ENCODE peak calls at places on chromosomes 1 and 21, in eight cellular contexts. C is GM12892, E is A549, W is erythroblast, S is uterus, P is testis, R is right lobe of liver, Y is ovary. Q is an unnamed sample.

GRCh38 chr1:100950776-100951175 is 54.9 kb downstream of the SLC30A7 start:
- DNase-seq in C (no peak), E (no peak), W (no peak), S (no peak), P (no peak), R (no peak), Y (no peak), Q (no peak)

GRCh38 chr1:204241050-204241449 is 27.3 kb upstream of the GOLT1A start:
- DNase-seq in C (no peak), E (peak; percentile 14), W (no peak), S (no peak), P (no peak), R (no peak), Y (no peak), Q (no peak)

GRCh38 chr21:35664683-35665082 is 395.6 kb downstream of the SETD4 start:
- DNase-seq in C (no peak), E (no peak), W (no peak), S (no peak), P (no peak), R (no peak), Y (no peak), Q (no peak)

GRCh38 chr1:200867018-200867811 is 5.6 kb upstream of the GPR25 start:
- DNase-seq in C (no peak), E (no peak), W (no peak), S (no peak), P (no peak), R (no peak), Y (no peak), Q (peak; percentile 55)

GRCh38 chr21:23593582-23593981 is 2013.7 kb downstream of the MRPL39 start:
- DNase-seq in C (no peak), E (no peak), W (no peak), S (no peak), P (no peak), R (no peak), Y (no peak), Q (no peak)

GRCh38 chr1:162756523-162756922 is 34.0 kb upstream of the HSD17B7 start:
- DNase-seq in C (no peak), E (peak; percentile 5), W (no peak), S (no peak), P (no peak), R (no peak), Y (no peak), Q (no peak)

GRCh38 chr1:184387069-184387870 is 441 bp downstream of the C1orf21 start:
- DNase-seq in C (peak; percentile 13), E (peak; percentile 13), W (peak; percentile 57), S (peak; percentile 48), P (peak; percentile 44), R (peak; percentile 50), Y (peak; percentile 68), Q (peak; percentile 29)

GRCh38 chr1:47696404-47696910 is 258.6 kb downstream of the FOXD2 start:
- DNase-seq in C (no peak), E (no peak), W (no peak), S (no peak), P (no peak), R (no peak), Y (no peak), Q (no peak)

GRCh38 chr1:6330410-6330827 is 63.1 kb downstream of the ACOT7 start:
- DNase-seq in C (no peak), E (no peak), W (no peak), S (peak; percentile 39), P (no peak), R (no peak), Y (peak; percentile 50), Q (no peak)

GRCh38 chr1:33429332-33429731 is 1.6 kb downstream of the PHC2 start:
- DNase-seq in C (no peak), E (no peak), W (no peak), S (no peak), P (no peak), R (no peak), Y (no peak), Q (no peak)

GRCh38 chr1:33433509-33434362 is 2.8 kb upstream of the PHC2 start:
- DNase-seq in C (no peak), E (peak; percentile 68), W (no peak), S (peak; percentile 85), P (peak; percentile 34), R (peak; percentile 24), Y (peak; percentile 72), Q (peak; percentile 19)

GRCh38 chr1:33428661-33429060 is 2.2 kb downstream of the PHC2 start:
- DNase-seq in C (no peak), E (no peak), W (no peak), S (no peak), P (no peak), R (no peak), Y (no peak), Q (no peak)

GRCh38 chr1:33429846-33430750 is 797 bp downstream of the PHC2 start:
- DNase-seq in C (peak; percentile 23), E (no peak), W (no peak), S (peak; percentile 53), P (no peak), R (peak; percentile 46), Y (peak; percentile 68), Q (peak; percentile 37)

DNA sequence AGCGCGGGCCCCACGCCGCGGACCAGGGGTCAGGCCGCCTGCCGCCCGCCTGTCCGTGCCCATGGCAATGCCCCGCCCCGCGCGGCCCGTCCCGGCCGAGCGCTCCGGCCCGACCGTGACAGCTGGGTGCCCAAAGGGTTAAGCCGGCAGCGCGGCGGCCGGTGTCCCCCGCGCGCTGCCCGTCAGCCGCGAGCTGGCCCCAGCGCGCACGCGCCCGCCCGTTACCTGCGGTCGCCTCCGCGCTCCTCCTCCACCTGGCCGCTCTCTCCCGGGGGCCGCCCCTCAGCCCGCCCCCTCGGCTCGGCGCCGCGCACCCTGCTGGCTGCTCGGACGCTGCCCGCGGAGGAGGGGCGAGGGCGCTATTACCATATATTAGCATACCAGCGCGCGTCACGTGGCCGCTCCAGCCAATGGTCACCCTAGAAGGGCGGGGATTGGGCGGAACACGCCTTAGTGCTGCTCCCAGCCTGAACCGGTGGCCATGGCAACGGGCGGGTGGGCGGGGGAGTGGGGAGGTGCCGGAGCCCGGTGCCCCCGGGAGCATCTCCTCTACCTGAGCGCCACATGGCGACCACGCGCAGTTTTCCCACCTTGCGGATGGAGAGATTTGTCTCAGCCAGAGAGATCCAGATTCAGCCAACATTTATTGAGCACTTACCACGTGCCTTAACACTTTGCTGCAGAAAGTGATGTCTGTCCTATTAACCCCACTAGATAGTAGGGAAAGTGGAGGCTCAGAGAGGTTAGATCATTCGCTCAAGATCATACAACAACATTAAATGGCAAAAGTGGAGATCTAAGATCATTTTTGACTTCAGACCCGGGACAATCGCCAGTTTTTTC is at the start of gene PHC2:
- DNase-seq in C (peak; percentile 88), E (peak; percentile 91), W (peak; percentile 74), S (peak; percentile 96), P (peak; percentile 99), R (peak; percentile 99), Y (peak; percentile 97), Q (peak; percentile 100)
- TF ChIP-seq POLR2A in C (no peak), E (no peak), W (no peak), S (peak; percentile 81), P (no peak), R (peak; percentile 70), Y (peak; percentile 54), Q (no peak)

GRCh38 chr1:77940921-77941570 is 37.8 kb downstream of the FUBP1 start:
- DNase-seq in C (no peak), E (no peak), W (no peak), S (no peak), P (no peak), R (no peak), Y (no peak), Q (no peak)
- TF ChIP-seq POLR2A in C (peak; percentile 67), E (no peak), W (no peak), S (no peak), P (no peak), R (no peak), Y (no peak), Q (no peak)

GRCh38 chr21:41880153-41880552 is 1.0 kb upstream of the PRDM15 start:
- DNase-seq in C (no peak), E (no peak), W (no peak), S (no peak), P (no peak), R (no peak), Y (no peak), Q (no peak)

GRCh38 chr21:41881051-41881450 is 1.9 kb upstream of the PRDM15 start:
- DNase-seq in C (no peak), E (no peak), W (no peak), S (no peak), P (no peak), R (no peak), Y (no peak), Q (no peak)

GRCh38 chr21:41877901-41878830 is 978 bp downstream of the PRDM15 start:
- DNase-seq in C (no peak), E (peak; percentile 7), W (peak; percentile 52), S (peak; percentile 40), P (peak; percentile 28), R (no peak), Y (peak; percentile 59), Q (peak; percentile 61)

GRCh38 chr21:41878831-41879189 is 334 bp downstream of the PRDM15 start:
- DNase-seq in C (peak; percentile 77), E (peak; percentile 68), W (peak; percentile 88), S (peak; percentile 79), P (peak; percentile 77), R (peak; percentile 81), Y (peak; percentile 85), Q (peak; percentile 84)

DNA sequence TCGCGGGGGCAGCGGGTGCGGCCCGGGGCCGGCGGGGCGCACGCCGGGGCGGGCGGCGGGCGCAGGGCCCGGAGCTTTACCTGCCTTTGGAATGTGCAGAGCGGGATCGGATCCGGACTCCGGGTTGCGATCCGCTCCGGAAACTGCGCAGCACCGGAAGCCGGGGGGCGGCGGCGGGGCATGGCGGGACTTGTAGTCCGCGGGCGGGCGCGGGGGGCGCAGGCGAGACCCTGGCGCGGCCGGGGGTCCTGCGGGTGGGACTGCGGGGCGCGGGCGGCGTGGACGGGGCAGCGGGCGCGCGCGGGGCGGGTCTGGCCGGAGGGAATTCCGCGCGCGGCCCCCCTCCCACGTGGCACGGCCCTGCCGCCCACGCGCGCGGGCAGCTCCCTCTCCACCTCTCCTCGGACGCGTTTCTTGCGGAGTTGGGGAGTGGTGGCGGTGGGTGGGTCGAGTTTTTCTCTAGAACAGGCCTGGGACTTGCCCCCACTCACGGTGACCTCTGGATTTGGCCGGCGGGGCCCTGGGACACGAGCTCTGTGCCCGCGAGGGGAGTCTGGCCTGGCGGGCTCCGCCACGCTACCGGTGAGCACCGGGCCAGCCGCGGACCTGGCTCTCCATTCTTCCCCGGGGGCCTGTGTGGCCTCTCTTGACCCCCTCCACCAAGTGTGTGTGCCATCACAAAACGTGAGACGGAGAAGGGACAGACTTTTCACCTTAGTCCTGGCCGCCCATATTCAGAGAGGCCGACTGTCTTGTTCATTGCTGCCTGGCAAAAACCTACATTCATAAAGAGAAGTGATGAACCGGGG is at the start of gene PRDM15:
- DNase-seq in C (peak; percentile 74), E (peak; percentile 81), W (peak; percentile 89), S (peak; percentile 80), P (peak; percentile 84), R (peak; percentile 86), Y (peak; percentile 88), Q (peak; percentile 82)
- TF ChIP-seq POLR2A in C (peak; percentile 59), E (peak; percentile 7), W (peak; percentile 42), S (peak; percentile 28), P (no peak), R (no peak), Y (peak; percentile 26), Q (no peak)

DNA sequence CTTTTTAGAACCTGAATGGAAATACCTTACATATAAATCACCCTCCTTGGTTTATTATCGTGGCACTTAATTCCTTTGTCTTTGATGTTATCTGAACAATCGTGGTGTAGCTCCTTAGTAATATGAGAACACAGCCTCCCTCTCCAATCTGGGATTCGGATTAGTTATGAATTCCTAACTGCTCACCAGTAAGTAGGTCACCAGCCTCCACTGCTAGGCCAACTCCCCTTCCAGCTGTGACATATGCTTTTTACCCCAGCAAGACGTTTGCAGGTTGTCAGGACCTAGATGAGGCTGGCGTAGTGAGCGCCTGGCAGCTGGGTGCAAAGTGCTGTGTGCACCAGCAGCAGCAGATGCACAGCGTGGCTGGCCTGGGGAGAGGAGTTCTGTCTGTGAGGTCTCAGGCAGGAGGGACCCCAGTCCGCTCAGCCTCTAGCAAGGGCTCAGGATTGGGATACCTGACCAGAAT is 38.2 kb downstream of the NTPCR start:
- DNase-seq in C (no peak), E (no peak), W (no peak), S (no peak), P (no peak), R (no peak), Y (no peak), Q (no peak)
- TF ChIP-seq POLR2A in C (no peak), E (no peak), W (no peak), S (no peak), P (no peak), R (no peak), Y (no peak), Q (no peak)

Q was measured in thyroid gland.